ENCODE peak calls at places on chromosome 11, in six cellular contexts. T is MCF 10A, P is foreskin keratinocyte, M is spleen, J is ACHN, V is nephron progenitor cell. E is an unnamed sample.

GRCh38 chr11:46272816-46273427 is 4.5 kb upstream of the CREB3L1 start:
- DNase-seq in V (no peak), T (peak; percentile 44), P (peak; percentile 62), J (peak; percentile 50), M (peak; percentile 64), E (peak; percentile 66)

GRCh38 chr11:63560506-63561179 is 2.5 kb downstream of the PLAAT2 start:
- DNase-seq in J (peak; percentile 22), P (peak; percentile 75), M (no peak), V (no peak), T (peak; percentile 74), E (no peak)

GRCh38 chr11:69374110-69374981 is 80.4 kb downstream of the MYEOV start:
- DNase-seq in M (peak; percentile 68), V (no peak), P (no peak), T (no peak), J (no peak), E (no peak)

GRCh38 chr11:1109101-1109917 is 34.6 kb downstream of the MUC2 start:
- DNase-seq in M (peak; percentile 64), T (no peak), V (no peak), J (no peak), P (no peak), E (no peak)

GRCh38 chr11:36374726-36375125 is 78.6 kb downstream of the PRR5L start:
- DNase-seq in T (no peak), M (no peak), P (no peak), J (no peak), V (no peak), E (no peak)

GRCh38 chr11:56013805-56014204 is 13.6 kb upstream of the OR5AS1 start:
- DNase-seq in V (no peak), T (no peak), P (no peak), J (no peak), M (no peak), E (no peak)

GRCh38 chr11:45209904-45210699 is 63.7 kb downstream of the PRDM11 start:
- DNase-seq in V (peak; percentile 69), T (no peak), J (no peak), M (no peak), P (no peak), E (peak; percentile 18)

GRCh38 chr11:32315121-32315520 is 120.2 kb downstream of the WT1 start:
- DNase-seq in P (no peak), J (no peak), T (no peak), M (no peak), V (no peak), E (no peak)

GRCh38 chr11:73755670-73756069 is 5.2 kb downstream of the RAB6A start:
- DNase-seq in V (no peak), P (no peak), M (no peak), J (no peak), T (no peak), E (no peak)

GRCh38 chr11:1838077-1838425 is 730 bp upstream of the TNNI2 start:
- DNase-seq in P (no peak), M (no peak), V (no peak), T (no peak), J (no peak), E (peak; percentile 37)

E was measured in MV-4-11.